ENCODE peak calls at places on chromosomes 11 and 22, in four cellular contexts. Z is upper lobe of left lung, X is transverse colon, G is stomach. T is an unnamed sample.

GRCh38 chr11:103633037-103633788 is 403.2 kb upstream of the DDI1 start:
- DNase-seq in G (no peak), X (no peak), Z (no peak), T (no peak)

GRCh38 chr11:106152013-106152412 is 74.6 kb downstream of the AASDHPPT start:
- DNase-seq in Z (no peak), X (no peak), G (peak), T (no peak)

GRCh38 chr11:64675417-64676252 is 47.4 kb downstream of the NRXN2 start:
- DNase-seq in X (no peak), Z (peak), G (no peak), T (no peak)

GRCh38 chr11:19935507-19935906 is 222.9 kb downstream of the NAV2 start:
- DNase-seq in X (no peak), Z (no peak), G (no peak), T (no peak)

GRCh38 chr11:66150140-66150539 is 80.1 kb downstream of the PACS1 start:
- DNase-seq in G (no peak), Z (no peak), X (no peak), T (no peak)

GRCh38 chr22:27798526-27799333 is 2.8 kb downstream of the MN1 start:
- DNase-seq in X (no peak), G (no peak), Z (peak), T (no peak)

GRCh38 chr11:93236741-93237675 is 39.2 kb upstream of the SLC36A4 start:
- DNase-seq in X (peak), Z (no peak), G (no peak), T (no peak)

GRCh38 chr22:42990131-42990838 is 24.7 kb downstream of the PACSIN2 start:
- DNase-seq in G (no peak), Z (no peak), X (peak), T (no peak)

GRCh38 chr22:23181763-23182288 is 1.5 kb downstream of the BCR start:
- DNase-seq in Z (no peak), X (no peak), G (no peak), T (peak)

GRCh38 chr11:130211144-130211543 is 51.6 kb downstream of the ST14 start:
- DNase-seq in X (no peak), Z (no peak), G (no peak), T (no peak)

GRCh38 chr11:19244084-19244483 is 3.3 kb upstream of the E2F8 start:
- DNase-seq in Z (no peak), G (peak), X (peak), T (no peak)

GRCh38 chr11:105489431-105489830 is 120.4 kb upstream of the GRIA4 start:
- DNase-seq in G (no peak), X (no peak), Z (no peak), T (no peak)

GRCh38 chr11:82521427-82521826 is 212.2 kb downstream of the FAM181B start:
- DNase-seq in X (peak), G (no peak), Z (no peak), T (no peak)

GRCh38 chr11:127994736-127995135 is 592.6 kb downstream of the ETS1 start:
- DNase-seq in G (no peak), X (no peak), Z (no peak), T (no peak)

GRCh38 chr22:50671641-50672040 is 982 bp upstream of the SHANK3 start:
- DNase-seq in Z (no peak), X (no peak), G (no peak), T (no peak)

GRCh38 chr11:122601131-122602125 is 54.1 kb upstream of the UBASH3B start:
- DNase-seq in Z (no peak), X (no peak), G (no peak), T (no peak)

GRCh38 chr11:130124096-130124495 is 35.5 kb upstream of the ST14 start:
- DNase-seq in G (peak), Z (no peak), X (peak), T (peak)

GRCh38 chr11:119065369-119065768 is 2.2 kb upstream of the VPS11 start:
- DNase-seq in X (peak), G (no peak), Z (no peak), T (no peak)

GRCh38 chr11:35261197-35261596 is 122.2 kb downstream of the CD44 start:
- DNase-seq in G (no peak), X (no peak), Z (no peak), T (no peak)

GRCh38 chr11:79296113-79296512 is 144.7 kb downstream of the TENM4 start:
- DNase-seq in X (no peak), G (no peak), Z (no peak), T (no peak)

GRCh38 chr11:67494371-67495233 is 10.6 kb downstream of the PITPNM1 start:
- DNase-seq in Z (peak), G (no peak), X (no peak), T (no peak)

GRCh38 chr11:94910281-94910680 is 63.1 kb downstream of the CWC15 start:
- DNase-seq in X (no peak), G (no peak), Z (no peak), T (no peak)

GRCh38 chr11:128022007-128022368 is 565.4 kb downstream of the ETS1 start:
- DNase-seq in X (no peak), G (no peak), Z (no peak), T (no peak)

GRCh38 chr22:28843633-28844032 is 39.7 kb upstream of the ZNRF3 start:
- DNase-seq in X (no peak), Z (no peak), G (no peak), T (no peak)

GRCh38 chr11:24391165-24391564 is 105.7 kb upstream of the LUZP2 start:
- DNase-seq in X (no peak), Z (no peak), G (no peak), T (no peak)

GRCh38 chr11:69472053-69472765 is 9.3 kb upstream of the LINC01488 start:
- DNase-seq in Z (peak), G (no peak), X (no peak), T (peak)

GRCh38 chr22:50622723-50623327 is 5.1 kb downstream of the ARSA start:
- DNase-seq in Z (peak), X (peak), G (peak), T (peak)

GRCh38 chr22:47605441-47605840 is 843.0 kb downstream of the TBC1D22A start:
- DNase-seq in Z (no peak), X (no peak), G (peak), T (peak)

GRCh38 chr11:103055174-103055890 is 36.6 kb downstream of the DCUN1D5 start:
- DNase-seq in Z (no peak), X (no peak), G (no peak), T (no peak)

GRCh38 chr11:62444271-62444833 is 25.5 kb downstream of the SCGB1A1 start:
- DNase-seq in Z (peak), G (peak), X (peak), T (peak)

GRCh38 chr11:72243567-72244316 is at the start of gene PHOX2A:
- DNase-seq in Z (peak), X (no peak), G (no peak), T (no peak)

GRCh38 chr11:39910087-39910486 is 1549.4 kb downstream of the LRRC4C start:
- DNase-seq in G (no peak), X (no peak), Z (no peak), T (no peak)

GRCh38 chr11:72770799-72771198 is 18.6 kb upstream of the ARAP1 start:
- DNase-seq in G (no peak), X (no peak), Z (no peak), T (no peak)

GRCh38 chr11:72441647-72442267 is 7.4 kb upstream of the CLPB start:
- DNase-seq in X (no peak), G (no peak), Z (no peak), T (no peak)

GRCh38 chr11:123185326-123185725 is 9.7 kb downstream of the CLMP start:
- DNase-seq in Z (no peak), X (no peak), G (no peak), T (no peak)

GRCh38 chr11:120746836-120747609 is 235.5 kb downstream of the GRIK4 start:
- DNase-seq in X (no peak), Z (no peak), G (no peak), T (no peak)

GRCh38 chr11:120744016-120744994 is 232.8 kb downstream of the GRIK4 start:
- DNase-seq in G (no peak), X (no peak), Z (no peak), T (no peak)

GRCh38 chr11:120748485-120748814 is 236.9 kb downstream of the GRIK4 start:
- DNase-seq in X (no peak), G (no peak), Z (no peak), T (no peak)

GRCh38 chr11:120747801-120748484 is 236.4 kb downstream of the GRIK4 start:
- DNase-seq in X (no peak), Z (no peak), G (no peak), T (no peak)

GRCh38 chr11:120746395-120746794 is 234.8 kb downstream of the GRIK4 start:
- DNase-seq in Z (no peak), X (no peak), G (no peak), T (no peak)
- TF ChIP-seq POLR2AphosphoS5 in Z (no peak), X (no peak), G (no peak), T (no peak)

GRCh38 chr22:25663654-25664053 is 78.3 kb upstream of the MYO18B start:
- DNase-seq in G (no peak), X (no peak), Z (no peak), T (no peak)

GRCh38 chr22:25661067-25661466 is 80.9 kb upstream of the MYO18B start:
- DNase-seq in G (no peak), X (no peak), Z (no peak), T (no peak)

GRCh38 chr22:25668437-25668836 is 73.6 kb upstream of the MYO18B start:
- DNase-seq in Z (no peak), G (no peak), X (no peak), T (no peak)

GRCh38 chr22:25666308-25666707 is 75.7 kb upstream of the MYO18B start:
- DNase-seq in Z (peak), G (no peak), X (peak), T (no peak)
- TF ChIP-seq POLR2AphosphoS5 in Z (no peak), G (no peak), X (no peak), T (peak)

DNA sequence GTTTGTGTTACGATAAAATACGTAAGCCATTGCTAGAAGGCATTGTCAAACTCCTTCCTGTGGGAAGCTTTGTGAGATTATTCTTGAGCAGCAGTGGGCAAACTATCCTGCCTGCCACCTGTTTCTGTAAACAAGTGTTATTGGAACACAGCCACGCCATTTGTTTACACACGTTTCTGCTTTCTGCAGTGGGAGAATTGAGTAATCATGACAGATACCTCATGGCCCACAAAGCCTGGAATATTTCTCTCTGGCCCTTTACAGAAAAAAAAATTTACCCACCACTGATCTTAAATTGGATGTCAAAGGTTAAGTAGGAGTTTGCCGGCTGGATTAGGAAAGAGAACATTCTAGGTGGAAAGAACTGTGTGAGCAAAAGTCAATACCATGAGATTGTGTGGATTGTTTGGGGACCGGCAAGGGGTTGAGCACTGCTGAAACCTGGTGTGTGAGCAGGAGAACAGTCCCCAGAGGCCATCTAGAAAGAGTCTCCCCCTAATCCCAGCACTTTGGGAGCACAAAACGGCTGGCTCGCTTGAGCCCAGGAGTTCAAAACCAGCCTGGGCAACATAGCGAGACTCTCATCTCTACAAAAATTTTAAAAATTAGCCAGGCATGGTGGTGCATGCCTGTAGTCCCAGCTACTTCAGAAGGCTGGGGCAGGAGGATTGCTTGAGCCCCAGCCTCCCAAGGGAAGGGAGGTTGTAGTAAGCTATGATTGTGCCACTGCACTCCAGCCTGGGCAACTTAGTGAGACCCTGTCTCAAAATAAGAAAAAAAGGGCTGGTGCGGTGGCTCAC is 6.0 kb upstream of the PLA2G6 start:
- DNase-seq in G (peak), X (no peak), Z (no peak), T (no peak)
- TF ChIP-seq POLR2AphosphoS5 in G (peak), X (no peak), Z (peak), T (no peak)

DNA sequence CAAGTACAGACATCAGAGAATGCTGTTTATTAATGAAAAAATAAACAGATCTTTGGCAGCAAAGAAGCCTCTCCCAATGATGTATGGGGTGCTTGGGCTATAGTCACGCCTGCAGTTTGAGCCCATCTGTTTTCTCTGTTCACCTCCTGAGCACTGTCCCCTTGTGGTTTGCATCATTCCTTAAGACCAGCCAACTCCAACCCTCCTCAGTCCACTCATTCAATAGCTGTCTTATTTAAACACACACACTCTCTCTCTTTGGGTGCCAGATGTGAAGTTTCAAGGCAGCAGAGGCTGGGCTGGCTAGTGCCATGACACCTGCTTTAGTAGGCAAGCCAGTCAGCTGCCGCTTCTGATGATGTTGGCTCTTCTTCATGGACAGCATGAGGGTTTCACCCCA is 58.1 kb downstream of the POLD3 start:
- DNase-seq in G (no peak), Z (no peak), X (no peak), T (no peak)
- TF ChIP-seq POLR2AphosphoS5 in G (no peak), Z (no peak), X (peak), T (no peak)

DNA sequence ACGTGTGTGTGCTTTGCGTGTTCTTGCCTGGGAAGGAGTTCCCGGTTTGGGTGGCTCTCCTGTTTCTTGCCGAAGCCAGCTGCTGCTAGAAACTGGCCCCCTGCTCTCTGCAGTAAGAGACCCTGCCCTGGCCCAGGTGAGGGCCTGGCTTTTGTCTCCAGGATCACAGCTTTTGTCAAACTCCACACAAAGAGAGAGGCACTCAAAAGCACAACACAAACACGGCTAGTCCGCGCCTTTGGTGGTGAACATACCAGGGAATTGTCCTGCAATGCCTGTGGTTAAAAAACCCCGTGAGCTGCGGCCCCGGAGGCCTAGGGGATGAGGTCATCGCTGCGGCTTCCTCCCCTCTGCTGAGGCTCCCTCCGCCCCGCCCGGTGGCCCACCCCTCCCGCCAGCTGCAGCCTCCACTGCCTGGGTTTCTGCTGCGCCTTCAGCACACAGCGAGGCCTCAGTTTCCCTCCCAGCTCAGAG is 88.9 kb downstream of the KCNQ1 start:
- DNase-seq in Z (peak), X (peak), G (peak), T (peak)
- TF ChIP-seq POLR2AphosphoS5 in Z (no peak), X (no peak), G (no peak), T (no peak)

DNA sequence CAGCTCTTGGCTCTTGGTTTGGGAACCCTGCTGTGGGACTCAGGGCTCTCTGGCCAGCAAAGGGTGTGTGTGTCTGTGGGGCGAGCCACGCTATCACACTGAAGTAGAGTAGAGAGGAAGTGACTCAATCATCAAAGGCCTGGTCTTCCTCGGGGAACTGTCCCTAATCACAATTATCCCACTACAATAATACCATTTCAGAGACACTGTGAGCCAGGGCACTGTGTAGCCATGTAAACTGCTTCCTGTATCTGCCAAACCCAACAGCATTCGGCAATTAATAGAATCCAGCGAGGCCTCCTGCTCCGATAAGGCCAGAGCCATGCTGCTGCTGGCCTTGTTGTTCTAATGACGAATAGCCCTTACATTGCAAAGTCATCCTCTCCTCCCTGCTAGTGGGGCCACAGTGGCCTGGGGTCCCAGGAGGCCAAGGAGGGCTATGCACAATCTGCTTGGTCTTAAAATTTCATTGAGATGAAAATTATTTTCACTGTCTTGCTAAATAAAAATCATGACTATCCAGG is 49.8 kb upstream of the LMO2 start:
- DNase-seq in Z (no peak), X (no peak), G (no peak), T (no peak)
- TF ChIP-seq POLR2AphosphoS5 in Z (no peak), X (no peak), G (no peak), T (no peak)

GRCh38 chr11:46050065-46050464 is 71.2 kb downstream of the PHF21A start:
- DNase-seq in G (no peak), Z (no peak), X (peak), T (no peak)
- TF ChIP-seq POLR2AphosphoS5 in G (no peak), Z (no peak), X (no peak), T (no peak)

DNA sequence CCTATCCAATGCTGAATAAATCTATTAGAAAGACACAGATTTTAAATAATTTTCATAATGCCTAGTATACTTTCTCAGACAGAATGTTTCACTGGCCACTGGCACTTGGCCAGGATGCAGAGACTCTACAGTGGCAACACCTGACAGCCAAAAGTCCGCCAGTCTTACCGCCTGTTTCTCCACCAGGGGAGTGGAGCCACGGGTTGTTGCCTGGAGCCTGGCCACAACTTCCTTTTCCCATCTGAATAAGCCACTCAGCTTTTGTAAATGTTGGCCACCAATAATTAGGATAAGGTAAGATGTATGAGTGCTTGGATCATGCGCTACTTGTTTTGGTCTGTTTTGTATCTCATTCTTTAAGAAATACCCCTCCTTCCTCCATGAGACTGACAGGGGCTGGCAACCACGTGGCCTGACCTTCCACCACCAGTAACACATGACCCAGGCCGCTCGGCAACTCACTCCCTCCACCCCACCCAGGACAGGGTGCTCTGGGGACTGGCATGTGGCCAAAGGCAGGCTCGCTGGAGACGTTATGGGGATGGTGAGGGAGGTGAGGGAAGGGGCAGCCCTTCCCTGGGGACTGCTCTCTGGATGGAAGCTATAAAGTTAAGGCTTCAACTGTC is 93.0 kb upstream of the BID start:
- DNase-seq in Z (no peak), X (peak), G (no peak), T (no peak)
- TF ChIP-seq POLR2AphosphoS5 in Z (no peak), X (peak), G (no peak), T (peak)

GRCh38 chr11:110317516-110317932 is 21.1 kb upstream of the RDX start:
- DNase-seq in Z (no peak), G (no peak), X (no peak), T (no peak)
- TF ChIP-seq POLR2AphosphoS5 in Z (no peak), G (no peak), X (no peak), T (peak)

DNA sequence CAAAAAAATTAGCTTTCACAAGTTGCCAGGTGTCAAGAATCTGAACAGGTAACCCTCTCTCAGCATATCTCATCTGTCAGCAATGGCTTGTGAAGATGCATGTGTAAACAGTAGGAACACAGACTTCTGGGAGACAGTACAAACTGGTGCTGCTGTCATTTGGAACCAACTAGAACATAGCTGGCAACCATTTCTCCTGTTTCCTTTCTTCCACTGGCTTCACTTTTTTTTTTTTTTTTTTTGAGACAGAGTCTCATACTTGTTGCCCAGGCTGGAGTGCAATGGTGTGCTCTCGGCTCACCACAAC is 2.1 kb upstream of the PIK3C2A start:
- DNase-seq in G (no peak), Z (no peak), X (no peak), T (no peak)
- TF ChIP-seq POLR2AphosphoS5 in G (no peak), Z (no peak), X (no peak), T (no peak)

T was measured in spleen.